ENCODE peak calls at places on chromosomes 12 and 14, in seven cellular contexts. O, N, L, C, D, F and G are unnamed samples.

GRCh38 chr12:57512665-57513064 is 7.6 kb downstream of the DDIT3 start:
- DNase-seq in O (no peak), D (no peak), N (no peak), F (no peak), C (no peak), L (no peak), G (no peak)

GRCh38 chr12:123369209-123369608 is 4.6 kb upstream of the SBNO1 start:
- DNase-seq in N (no peak), O (no peak), D (no peak), L (no peak), C (no peak), F (no peak), G (peak; percentile 67)

GRCh38 chr12:46266869-46267617 is 1.8 kb downstream of the SLC38A1 start:
- DNase-seq in F (peak; percentile 33), C (peak; percentile 78), D (peak; percentile 70), L (peak; percentile 71), O (peak; percentile 55), N (peak; percentile 53), G (peak; percentile 60)

GRCh38 chr12:18403182-18403581 is 141.9 kb downstream of the PIK3C2G start:
- DNase-seq in F (no peak), O (no peak), D (no peak), C (no peak), N (no peak), L (no peak), G (no peak)

GRCh38 chr12:45731376-45731775 is 1.9 kb downstream of the ARID2 start:
- DNase-seq in F (no peak), D (no peak), O (no peak), C (no peak), L (no peak), N (no peak), G (no peak)

GRCh38 chr14:36997843-36998242 is 174.6 kb downstream of the SLC25A21 start:
- DNase-seq in C (peak; percentile 53), D (no peak), L (no peak), F (no peak), N (no peak), O (no peak), G (no peak)

GRCh38 chr14:89973234-89973823 is 17.6 kb downstream of the TDP1 start:
- DNase-seq in F (peak; percentile 70), N (peak; percentile 57), C (peak; percentile 67), O (peak; percentile 77), D (peak; percentile 60), L (peak; percentile 69), G (peak; percentile 80)

GRCh38 chr12:93772003-93772402 is 94.8 kb downstream of the CRADD start:
- DNase-seq in F (no peak), L (no peak), N (no peak), D (no peak), C (no peak), O (no peak), G (no peak)

GRCh38 chr14:52305014-52305413 is 9.1 kb upstream of the PTGER2 start:
- DNase-seq in C (no peak), O (no peak), N (no peak), F (no peak), L (no peak), D (no peak), G (no peak)

GRCh38 chr12:106724116-106724515 is 50.4 kb upstream of the RIC8B start:
- DNase-seq in D (no peak), L (no peak), F (no peak), O (no peak), N (no peak), C (no peak), G (no peak)

GRCh38 chr14:59964251-59965007 is 44.5 kb downstream of the LRRC9 start:
- DNase-seq in O (no peak), L (no peak), C (no peak), N (no peak), F (no peak), D (no peak), G (no peak)

GRCh38 chr14:100429537-100429936 is 106.4 kb downstream of the SLC25A47 start:
- DNase-seq in N (no peak), O (no peak), F (no peak), C (no peak), L (peak; percentile 36), D (no peak), G (no peak)

GRCh38 chr14:93220509-93220908 is 13.5 kb downstream of the UBR7 start:
- DNase-seq in D (no peak), O (no peak), F (no peak), C (no peak), N (no peak), L (no peak), G (no peak)

GRCh38 chr12:68406134-68406576 is 74.0 kb upstream of the MDM1 start:
- DNase-seq in C (peak; percentile 96), D (peak; percentile 88), O (peak; percentile 97), F (peak; percentile 89), L (peak; percentile 92), N (peak; percentile 92), G (no peak)

GRCh38 chr14:92646952-92647461 is 101.4 kb downstream of the LGMN start:
- DNase-seq in D (no peak), L (no peak), F (no peak), O (no peak), C (peak; percentile 31), N (no peak), G (no peak)

GRCh38 chr14:96662116-96662901 is 134.9 kb upstream of the VRK1 start:
- DNase-seq in L (no peak), D (no peak), F (no peak), N (no peak), C (no peak), O (no peak), G (peak; percentile 50)

GRCh38 chr14:70100071-70100470 is 88.7 kb downstream of the SLC8A3 start:
- DNase-seq in C (no peak), O (no peak), L (no peak), D (no peak), F (no peak), N (no peak), G (no peak)

GRCh38 chr14:69519253-69519661 is 34.7 kb downstream of the PLEKHD1 start:
- DNase-seq in O (peak; percentile 15), N (no peak), F (no peak), D (no peak), L (no peak), C (no peak), G (no peak)

GRCh38 chr14:64170190-64170589 is 124.0 kb downstream of the ESR2 start:
- DNase-seq in L (no peak), F (no peak), O (no peak), N (no peak), C (no peak), D (no peak), G (no peak)

GRCh38 chr12:32650508-32650907 is 28.6 kb upstream of the DNM1L start:
- DNase-seq in L (no peak), N (no peak), O (no peak), F (no peak), D (no peak), C (peak; percentile 84), G (no peak)

GRCh38 chr12:110281549-110282342 is 699 bp downstream of the ATP2A2 start:
- DNase-seq in F (peak; percentile 62), L (peak; percentile 64), O (peak; percentile 57), D (peak; percentile 63), N (no peak), C (peak; percentile 62), G (peak; percentile 84)

GRCh38 chr12:105378821-105379400 is 48.4 kb downstream of the C12orf75 start:
- DNase-seq in C (peak; percentile 49), N (no peak), L (no peak), D (no peak), O (no peak), F (no peak), G (peak; percentile 7)

GRCh38 chr14:33279865-33280264 is 341.2 kb downstream of the NPAS3 start:
- DNase-seq in L (no peak), O (no peak), D (no peak), F (no peak), C (no peak), N (no peak), G (no peak)

GRCh38 chr14:33282811-33283210 is 344.1 kb downstream of the NPAS3 start:
- DNase-seq in N (no peak), L (no peak), O (no peak), C (no peak), D (no peak), F (no peak), G (no peak)

GRCh38 chr14:33285902-33286700 is 347.4 kb downstream of the NPAS3 start:
- DNase-seq in N (no peak), L (no peak), D (no peak), F (no peak), O (no peak), C (no peak), G (no peak)

GRCh38 chr14:33280646-33281045 is 342.0 kb downstream of the NPAS3 start:
- DNase-seq in F (no peak), C (no peak), O (no peak), N (no peak), D (no peak), L (no peak), G (no peak)

GRCh38 chr14:33282181-33282580 is 343.5 kb downstream of the NPAS3 start:
- DNase-seq in D (no peak), O (no peak), N (no peak), L (no peak), C (no peak), F (no peak), G (no peak)
- TF ChIP-seq POLR2A in D (no peak), O (no peak), N (no peak), L (no peak), C (no peak), F (no peak), G (no peak)

GRCh38 chr14:102928412-102929348 is 6.2 kb downstream of the AMN start:
- DNase-seq in C (peak; percentile 24), F (no peak), L (peak; percentile 59), N (peak; percentile 67), O (no peak), D (peak; percentile 87), G (peak; percentile 70)
- TF ChIP-seq POLR2A in C (no peak), F (no peak), L (no peak), N (no peak), O (no peak), D (no peak), G (no peak)

GRCh38 chr12:92551853-92552397 is 150.9 kb upstream of the PLEKHG7 start:
- DNase-seq in F (no peak), C (no peak), L (no peak), D (no peak), O (no peak), N (no peak), G (no peak)
- TF ChIP-seq POLR2A in F (no peak), C (no peak), L (no peak), D (no peak), O (no peak), N (no peak), G (no peak)

DNA sequence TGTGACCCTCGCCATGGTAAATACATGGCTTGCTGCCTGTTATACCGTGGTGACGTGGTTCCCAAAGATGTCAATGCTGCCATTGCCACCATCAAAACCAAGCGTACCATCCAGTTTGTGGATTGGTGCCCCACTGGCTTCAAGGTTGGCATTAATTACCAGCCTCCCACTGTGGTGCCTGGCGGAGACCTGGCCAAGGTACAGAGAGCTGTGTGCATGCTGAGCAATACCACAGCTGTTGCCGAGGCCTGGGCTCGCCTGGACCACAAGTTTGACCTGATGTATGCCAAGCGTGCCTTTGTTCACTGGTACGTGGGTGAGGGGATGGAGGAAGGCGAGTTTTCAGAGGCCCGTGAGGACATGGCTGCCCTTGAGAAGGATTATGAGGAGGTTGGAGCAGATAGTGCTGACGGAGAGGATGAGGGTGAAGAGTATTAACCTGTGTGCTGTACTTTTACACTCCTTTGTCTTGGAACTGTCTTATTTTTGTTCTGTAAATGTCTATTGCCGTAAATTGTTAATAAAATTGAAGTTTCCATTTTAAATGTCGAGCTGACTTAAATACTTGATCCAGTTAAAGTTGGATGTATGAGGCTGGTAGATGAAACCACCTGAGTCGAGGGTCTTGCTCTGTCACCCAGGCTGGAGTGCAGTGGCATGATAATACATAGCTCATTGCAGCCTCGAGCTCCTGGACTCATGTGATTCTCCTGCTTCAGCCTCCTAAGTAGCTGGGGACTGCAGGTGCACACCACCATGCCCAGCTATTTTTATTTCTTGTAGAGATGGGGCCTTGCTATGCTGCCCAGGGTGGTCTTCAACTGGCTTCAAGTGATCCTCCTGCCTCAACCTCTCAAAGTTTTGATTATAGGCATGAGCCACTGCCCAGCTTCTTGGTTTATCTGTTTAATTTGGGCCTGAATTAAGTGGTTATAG is 8.2 kb downstream of the TUBA1C start:
- DNase-seq in C (no peak), L (no peak), D (no peak), F (no peak), O (no peak), N (no peak), G (no peak)
- TF ChIP-seq POLR2A in C (no peak), L (no peak), D (no peak), F (no peak), O (no peak), N (no peak), G (no peak)